ENCODE peak calls at places on chromosomes 13 and 19, in six cellular contexts. O is stimulated activated CD4-positive, alpha-beta T cell treated with anti-CD3 and anti-CD28 coated beads, Interleukin-15, amount 100 ng/mL, for 1 hour; E is astrocyte of the cerebellum; G is fibroblast of mammary gland; R is iPS-NIHi11; D is osteocyte. H is an unnamed sample.

GRCh38 chr13:42883771-42884170 is 102.4 kb downstream of the FAM216B start:
- DNase-seq in R (peak), D (no peak), G (peak), E (no peak), O (no peak), H (peak)

GRCh38 chr13:100588350-100589177 is at the start of gene GGACT:
- DNase-seq in D (peak), G (peak), R (peak), O (peak), E (no peak), H (no peak)

GRCh38 chr13:84524586-84524985 is 642.3 kb upstream of the SLITRK1 start:
- DNase-seq in R (no peak), E (no peak), D (no peak), G (no peak), O (no peak), H (no peak)

GRCh38 chr13:24071423-24072075 is 89.0 kb upstream of the SPATA13 start:
- DNase-seq in R (no peak), O (no peak), E (no peak), D (no peak), G (peak), H (no peak)

GRCh38 chr13:110306340-110306959 is 507 bp downstream of the COL4A1 start:
- DNase-seq in D (no peak), G (peak), R (peak), E (no peak), O (no peak), H (peak)

GRCh38 chr19:13150919-13151604 is 851 bp downstream of the IER2 start:
- DNase-seq in G (no peak), D (no peak), O (peak), E (no peak), R (no peak), H (no peak)

GRCh38 chr13:32895296-32895695 is 120.9 kb upstream of the KL start:
- DNase-seq in G (no peak), R (no peak), O (no peak), D (no peak), E (no peak), H (no peak)

GRCh38 chr13:32423592-32423991 is 4.3 kb downstream of the N4BP2L1 start:
- DNase-seq in O (no peak), D (no peak), G (no peak), E (no peak), R (no peak), H (no peak)

GRCh38 chr13:50267917-50268316 is 252.7 kb downstream of the KCNRG start:
- DNase-seq in D (no peak), O (no peak), G (no peak), E (no peak), R (no peak), H (no peak)

GRCh38 chr19:2461751-2462634 is 5.2 kb upstream of the LMNB2 start:
- DNase-seq in R (peak), G (peak), D (peak), E (no peak), O (no peak), H (peak)

GRCh38 chr19:17402982-17403855 is 2.2 kb downstream of the BST2 start:
- DNase-seq in G (no peak), E (no peak), R (peak), O (peak), D (no peak), H (no peak)

GRCh38 chr13:43227721-43228120 is 204.3 kb downstream of the DNAJC15 start:
- DNase-seq in G (peak), O (no peak), D (no peak), E (no peak), R (no peak), H (no peak)